ENCODE peak calls at places on chromosome 20, in seven cellular contexts. U is mammary epithelial cell; L is A549; B is Panc1; A is naive thymus-derived CD4-positive, alpha-beta T cell; K is CD8-positive, alpha-beta memory T cell; C is colonic mucosa. F is an unnamed sample. For H3K9me3, the result is how much of the 10 kb centered on the place peaks cover.

GRCh38 chr20:53739799-53740785 is 146.5 kb upstream of the ZNF217 start:
- DNase-seq in A (no peak), L (no peak), B (peak), K (no peak), C (no peak), U (peak), F (no peak)

GRCh38 chr20:35252037-35252461 is 25.6 kb downstream of the MMP24 start:
- DNase-seq in B (no peak), A (peak), U (no peak), K (peak), L (no peak), C (no peak), F (no peak)

GRCh38 chr20:51412991-51413471 is 129.5 kb downstream of the NFATC2 start:
- DNase-seq in A (no peak), K (no peak), L (no peak), U (no peak), B (no peak), C (no peak), F (no peak)

GRCh38 chr20:42740191-42740870 is 449.4 kb downstream of the PTPRT start:
- DNase-seq in C (no peak), L (no peak), B (no peak), K (no peak), U (no peak), A (no peak), F (no peak)

GRCh38 chr20:50379049-50379990 is 130.9 kb upstream of the PTPN1 start:
- DNase-seq in L (no peak), K (no peak), B (no peak), A (no peak), U (peak), C (peak), F (peak)

GRCh38 chr20:60052322-60052721 is 94.1 kb downstream of the CDH26 start:
- DNase-seq in B (no peak), K (no peak), A (no peak), C (no peak), L (no peak), U (no peak), F (peak)

GRCh38 chr20:35942243-35942642 is 12.1 kb downstream of the SCAND1 start:
- DNase-seq in U (no peak), C (no peak), K (no peak), A (no peak), L (no peak), B (no peak), F (no peak)

GRCh38 chr20:43914697-43915208 is at the start of gene TOX2:
- DNase-seq in C (peak), A (peak), L (peak), B (no peak), U (no peak), K (peak), F (peak)

GRCh38 chr20:34887023-34887422 is 10.6 kb downstream of the ACSS2 start:
- DNase-seq in C (no peak), L (no peak), B (no peak), A (no peak), U (no peak), K (no peak), F (no peak)

GRCh38 chr20:3727333-3728035 is 5.0 kb upstream of the HSPA12B start:
- DNase-seq in C (no peak), L (no peak), A (no peak), U (peak), K (no peak), B (no peak), F (no peak)

GRCh38 chr20:49288250-49288751 is 10.4 kb upstream of the ZNFX1 start:
- DNase-seq in B (no peak), U (no peak), K (no peak), L (no peak), A (no peak), C (no peak), F (no peak)

GRCh38 chr20:46699651-46700359 is 9.6 kb upstream of the SLC2A10 start:
- DNase-seq in C (no peak), K (no peak), A (no peak), B (no peak), U (peak), L (peak), F (no peak)

GRCh38 chr20:6866741-6867140 is 99.3 kb downstream of the BMP2 start:
- DNase-seq in K (no peak), L (no peak), B (no peak), U (peak), A (no peak), C (no peak), F (no peak)

GRCh38 chr20:35368616-35369423 is 43.0 kb downstream of the UQCC1 start:
- DNase-seq in B (no peak), U (no peak), K (no peak), L (no peak), C (no peak), A (no peak), F (peak)

GRCh38 chr20:9966966-9967365 is 67.8 kb upstream of the ANKEF1 start:
- DNase-seq in U (peak), K (no peak), B (no peak), C (no peak), L (peak), A (no peak), F (no peak)

GRCh38 chr20:3925113-3925695 is 36.0 kb downstream of the PANK2 start:
- DNase-seq in U (no peak), L (no peak), A (no peak), C (no peak), K (no peak), B (no peak), F (no peak)

GRCh38 chr20:23228912-23229311 is 121.7 kb upstream of the NXT1 start:
- DNase-seq in K (no peak), B (no peak), C (no peak), L (no peak), U (peak), A (no peak), F (peak)

GRCh38 chr20:40562031-40562430 is 127.0 kb downstream of the MAFB start:
- DNase-seq in L (peak), U (peak), K (no peak), A (no peak), C (peak), B (no peak), F (no peak)

GRCh38 chr20:46974669-46975434 is 80.2 kb downstream of the EYA2 start:
- DNase-seq in A (no peak), C (no peak), B (no peak), U (peak), K (no peak), L (no peak), F (no peak)

GRCh38 chr20:5400164-5400762 is 83.5 kb upstream of the PROKR2 start:
- DNase-seq in U (peak), L (no peak), C (no peak), A (no peak), K (no peak), B (no peak), F (no peak)

GRCh38 chr20:17511401-17511800 is 19.8 kb downstream of the BFSP1 start:
- DNase-seq in C (no peak), B (no peak), A (no peak), K (no peak), U (no peak), L (no peak), F (no peak)

GRCh38 chr20:52105045-52105572 is 86.5 kb downstream of the ZFP64 start:
- DNase-seq in A (peak), U (peak), C (no peak), K (no peak), L (peak), B (no peak), F (no peak)

GRCh38 chr20:34582911-34583310 is 24.4 kb downstream of the MAP1LC3A start:
- DNase-seq in A (no peak), B (no peak), L (no peak), U (no peak), C (no peak), K (no peak), F (no peak)

GRCh38 chr20:40797425-40797824 is 108.4 kb upstream of the MAFB start:
- DNase-seq in L (peak), K (no peak), A (no peak), U (peak), C (no peak), B (no peak), F (no peak)

GRCh38 chr20:32823078-32823477 is 3.3 kb downstream of the MAPRE1 start:
- DNase-seq in A (no peak), L (peak), K (no peak), C (no peak), B (no peak), U (peak), F (no peak)

GRCh38 chr20:17043323-17043722 is 183.5 kb upstream of the PCSK2 start:
- DNase-seq in C (no peak), K (no peak), U (no peak), A (no peak), B (no peak), L (no peak), F (no peak)

GRCh38 chr20:49320460-49320859 is 42.6 kb upstream of the ZNFX1 start:
- DNase-seq in C (no peak), K (no peak), U (peak), B (no peak), L (peak), A (no peak), F (no peak)

GRCh38 chr20:19923762-19924161 is 93.4 kb upstream of the NAA20 start:
- DNase-seq in L (no peak), C (no peak), B (no peak), A (no peak), U (no peak), K (no peak), F (no peak)

GRCh38 chr20:19920388-19921138 is 96.6 kb upstream of the NAA20 start:
- DNase-seq in L (no peak), U (no peak), A (no peak), B (no peak), K (no peak), C (no peak), F (no peak)

GRCh38 chr20:19922716-19923115 is 94.4 kb upstream of the NAA20 start:
- DNase-seq in L (no peak), U (no peak), C (no peak), B (no peak), K (no peak), A (no peak), F (no peak)

GRCh38 chr20:19918965-19919329 is 98.2 kb upstream of the NAA20 start:
- DNase-seq in K (no peak), U (no peak), C (no peak), A (no peak), B (no peak), L (no peak), F (no peak)

DNA sequence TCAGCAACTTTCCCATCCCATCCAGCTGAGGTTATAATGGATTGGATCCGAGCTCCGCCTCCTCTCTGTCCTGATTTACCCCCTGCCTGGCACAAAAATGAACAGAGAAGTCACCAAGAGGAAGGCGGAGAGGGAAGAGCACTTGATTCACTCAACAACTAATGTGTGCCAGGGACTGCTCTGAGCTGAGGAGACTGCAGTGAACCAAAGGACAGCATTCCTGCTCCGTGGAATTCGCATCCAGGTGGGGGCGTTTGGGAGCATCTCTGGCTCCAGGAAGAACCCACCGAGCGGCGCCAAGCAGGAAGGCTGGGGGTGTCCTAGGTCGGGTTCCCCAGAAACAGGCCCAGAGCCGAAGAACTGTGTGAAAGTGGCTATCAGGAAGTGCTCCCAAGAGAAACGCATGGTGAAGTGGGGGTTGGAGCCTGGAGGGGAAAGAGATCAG is 95.8 kb upstream of the NAA20 start:
- DNase-seq in K (no peak), C (no peak), A (no peak), B (no peak), L (no peak), U (no peak), F (peak)
- H3K4me3 ChIP-seq in K (no peak), C (no peak), A (no peak), B (no peak), L (no peak), U (no peak), F (no peak)

GRCh38 chr20:62817975-62818591 is 1.2 kb downstream of the COL9A3 start:
- DNase-seq in C (no peak), L (no peak), K (no peak), U (no peak), B (no peak), A (no peak), F (no peak)
- H3K27ac ChIP-seq in C (no peak), L (peak), K (no peak), U (no peak), B (peak), A (no peak), F (no peak)

GRCh38 chr20:38241201-38241600 is 19.3 kb downstream of the KIAA1755 start:
- DNase-seq in U (no peak), A (no peak), B (no peak), C (no peak), L (no peak), K (no peak), F (peak)

GRCh38 chr20:38245753-38246152 is 14.8 kb downstream of the KIAA1755 start:
- DNase-seq in C (no peak), B (no peak), K (no peak), U (no peak), L (no peak), A (no peak), F (no peak)

GRCh38 chr20:38243617-38244016 is 16.9 kb downstream of the KIAA1755 start:
- DNase-seq in C (no peak), L (no peak), B (no peak), K (no peak), A (no peak), U (no peak), F (no peak)

GRCh38 chr20:38239406-38239805 is 21.1 kb downstream of the KIAA1755 start:
- DNase-seq in U (no peak), B (no peak), A (no peak), L (no peak), C (no peak), K (no peak), F (no peak)

GRCh38 chr20:38242848-38243449 is 17.6 kb downstream of the KIAA1755 start:
- DNase-seq in U (no peak), A (no peak), K (no peak), C (no peak), B (no peak), L (peak), F (no peak)
- H3K9me3 ChIP-seq in U (under half), A (under half), K (under half), C (under half), B (under half), L (half or more), F (under half)

GRCh38 chr20:8246153-8246552 is 114.1 kb downstream of the PLCB1 start:
- DNase-seq in K (no peak), U (no peak), C (no peak), A (no peak), L (no peak), B (no peak), F (no peak)
- H3K4me3 ChIP-seq in K (no peak), U (no peak), C (no peak), A (no peak), L (no peak), B (no peak), F (no peak)

DNA sequence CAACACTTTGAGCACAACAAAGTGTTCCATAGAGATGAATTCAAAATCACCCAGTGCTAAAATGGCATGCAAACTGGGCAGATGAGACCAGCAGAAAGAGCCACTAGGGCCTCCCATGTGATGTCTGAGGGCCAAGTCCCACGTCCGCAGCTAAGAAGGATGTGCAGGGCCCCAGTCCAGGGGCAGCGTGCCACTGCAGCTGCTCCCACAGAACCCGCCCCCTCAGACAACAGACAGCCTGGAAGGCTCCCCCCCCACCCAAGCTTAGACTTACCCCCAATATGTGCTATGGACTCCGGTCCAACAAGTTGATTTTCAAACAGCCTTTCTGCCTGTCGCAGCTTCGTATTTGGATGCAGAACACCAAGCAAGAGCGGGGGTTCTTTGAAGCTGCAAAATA is 14.1 kb downstream of the APMAP start:
- DNase-seq in U (no peak), A (no peak), C (peak), K (no peak), L (no peak), B (no peak), F (no peak)
- H3K27ac ChIP-seq in U (no peak), A (no peak), C (no peak), K (no peak), L (no peak), B (no peak), F (no peak)

DNA sequence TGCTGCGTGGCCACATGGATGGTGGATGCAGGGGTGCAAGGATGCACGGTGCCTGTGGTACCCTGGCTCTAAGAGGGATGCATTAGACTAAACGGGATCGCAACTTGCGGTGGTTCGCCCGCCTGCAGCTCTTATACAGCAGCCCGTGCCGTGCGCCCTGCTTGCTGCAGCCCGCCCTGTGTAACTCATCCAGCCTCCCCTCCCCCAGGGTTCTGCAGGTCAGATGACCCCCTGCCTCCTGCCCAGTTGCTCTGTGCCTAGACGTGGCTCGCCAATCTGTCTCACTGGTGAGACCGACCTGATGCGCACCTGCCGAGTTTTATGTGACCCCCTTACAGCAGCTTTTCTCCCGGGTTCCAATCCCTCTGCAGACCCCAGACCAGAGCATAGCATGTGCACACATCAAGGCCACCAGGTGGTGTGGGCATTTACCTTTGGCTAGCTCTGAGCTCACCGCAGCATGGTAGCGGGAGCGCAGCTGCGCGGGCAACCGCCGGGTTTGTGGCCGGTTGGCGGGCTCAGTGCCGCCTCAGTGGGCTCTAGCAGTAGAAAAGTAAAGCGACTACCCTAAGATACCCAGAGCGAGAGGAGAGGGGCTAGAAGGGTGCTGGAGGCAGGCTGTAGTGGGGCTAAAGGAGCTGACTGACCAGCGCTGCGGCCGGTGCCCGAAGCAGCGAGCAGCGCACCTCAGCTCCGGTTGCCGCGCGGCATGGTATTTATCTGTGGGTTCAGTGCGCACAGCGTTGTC is 693 bp upstream of the GNAS-AS1 start:
- DNase-seq in A (no peak), C (no peak), U (no peak), B (no peak), K (no peak), L (no peak), F (no peak)
- H3K9me3 ChIP-seq in A (under half), C (under half), U (under half), B (under half), K (under half), L (under half), F (under half)

GRCh38 chr20:11302436-11302835 is 615.3 kb upstream of the BTBD3 start:
- DNase-seq in K (no peak), A (no peak), B (no peak), U (peak), L (no peak), C (no peak), F (no peak)

GRCh38 chr20:11301699-11302098 is 616.0 kb upstream of the BTBD3 start:
- DNase-seq in L (no peak), B (no peak), U (no peak), K (no peak), C (no peak), A (no peak), F (no peak)

GRCh38 chr20:11304811-11305210 is 612.9 kb upstream of the BTBD3 start:
- DNase-seq in C (no peak), A (no peak), U (no peak), B (no peak), L (no peak), K (no peak), F (no peak)

DNA sequence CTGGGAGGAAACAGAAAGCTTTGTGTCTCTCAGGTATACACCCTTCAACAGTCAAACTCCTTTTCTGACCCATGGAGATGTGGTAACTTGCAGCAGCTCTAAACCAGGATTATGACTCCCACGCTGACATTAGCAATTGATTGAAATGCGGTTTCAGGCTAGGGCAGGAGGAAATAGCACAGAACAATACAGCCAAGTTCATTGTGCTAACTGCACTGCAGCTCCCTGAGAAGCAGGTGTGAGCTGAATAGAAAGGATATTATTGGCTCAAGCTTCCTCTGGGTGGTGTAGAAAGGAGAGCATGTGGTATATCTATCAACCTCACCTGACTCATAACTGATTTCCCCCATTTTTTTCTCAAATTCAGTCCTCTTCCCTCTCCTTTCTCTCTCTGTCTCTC is 612.3 kb upstream of the BTBD3 start:
- DNase-seq in A (no peak), K (no peak), B (no peak), L (no peak), C (no peak), U (peak), F (no peak)
- H3K4me3 ChIP-seq in A (no peak), K (no peak), B (no peak), L (no peak), C (no peak), U (no peak), F (no peak)

DNA sequence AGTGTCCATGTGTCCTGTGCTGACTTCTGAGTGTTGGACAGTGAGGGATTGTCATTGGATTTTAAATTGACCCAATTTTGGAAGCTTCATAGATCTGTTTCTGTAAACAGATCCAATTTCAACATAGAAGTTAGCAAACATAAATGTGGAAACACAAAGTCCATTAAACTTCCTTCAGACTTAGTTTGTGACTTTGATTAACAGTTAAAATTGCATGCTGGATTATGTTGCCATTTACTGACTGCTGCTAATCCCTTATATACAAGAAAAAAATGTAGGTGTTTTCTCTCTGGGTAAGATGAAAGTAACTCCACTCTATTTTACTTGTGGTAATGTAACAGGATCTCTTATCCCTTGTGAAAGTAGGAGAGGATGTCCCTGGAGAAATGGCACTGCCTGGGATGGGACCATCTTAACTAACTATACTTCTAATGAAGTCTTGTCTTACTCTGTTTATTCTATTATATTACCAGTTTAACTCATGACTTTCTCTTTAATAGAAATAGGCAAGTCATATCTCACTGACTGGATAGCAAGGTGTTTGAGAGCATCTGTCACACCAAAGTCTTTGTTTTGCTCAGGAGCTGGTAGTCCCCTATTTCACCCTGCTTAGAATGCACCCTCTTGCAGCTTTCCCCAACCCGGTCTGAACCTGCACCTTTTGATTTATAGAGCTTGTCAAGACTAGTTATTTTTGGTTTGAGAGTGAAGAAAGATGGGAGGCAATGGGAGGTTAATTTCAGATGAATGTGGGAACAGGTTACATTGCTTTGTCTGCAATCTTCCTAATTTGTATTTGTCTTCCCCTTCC is 7.2 kb downstream of the TPX2 start:
- DNase-seq in U (no peak), K (no peak), C (no peak), B (no peak), A (no peak), L (no peak), F (no peak)
- H3K27ac ChIP-seq in U (no peak), K (no peak), C (no peak), B (peak), A (no peak), L (no peak), F (no peak)

F was measured in aorta.